ENCODE peak calls at places on chromosomes 1 and 21, in seven cellular contexts. T is astrocyte of the spinal cord, P is bronchial epithelial cell, O is right lobe of liver, N is cardiac fibroblast, R is mesothelial cell of epicardium, D is left ventricle myocardium inferior. E is an unnamed sample.

GRCh38 chr1:39672551-39672947 is 642 bp upstream of the NT5C1A start:
- DNase-seq in R (no peak), D (no peak), P (no peak), O (no peak), N (no peak), T (no peak), E (no peak)

GRCh38 chr1:27397749-27398148 is 5.3 kb downstream of the GPR3 start:
- DNase-seq in P (no peak), R (no peak), D (no peak), O (no peak), N (no peak), T (no peak), E (no peak)

GRCh38 chr21:45322231-45322959 is 34.7 kb upstream of the POFUT2 start:
- DNase-seq in D (peak), N (no peak), P (no peak), T (no peak), O (peak), R (no peak), E (no peak)

GRCh38 chr21:43357708-43358430 is 69.1 kb downstream of the SIK1 start:
- DNase-seq in O (no peak), D (no peak), N (no peak), R (no peak), P (no peak), T (no peak), E (no peak)

GRCh38 chr1:247456914-247457638 is 828 bp downstream of the OR2B11 start:
- DNase-seq in R (no peak), O (no peak), P (no peak), D (no peak), N (no peak), T (no peak), E (no peak)

GRCh38 chr1:178485467-178486098 is 11.2 kb downstream of the CLEC20A start:
- DNase-seq in N (no peak), T (no peak), O (no peak), P (no peak), R (no peak), D (no peak), E (no peak)

GRCh38 chr1:182786223-182787001 is 3.2 kb upstream of the NPL start:
- DNase-seq in T (peak), R (peak), D (peak), O (peak), P (peak), N (peak), E (peak)

GRCh38 chr1:171954386-171954785 is 113.1 kb downstream of the DNM3 start:
- DNase-seq in P (no peak), R (no peak), T (no peak), N (no peak), O (no peak), D (no peak), E (no peak)

GRCh38 chr1:114764689-114765088 is 6.9 kb upstream of the CSDE1 start:
- DNase-seq in P (no peak), D (no peak), O (no peak), N (no peak), R (no peak), T (no peak), E (no peak)
- TF ChIP-seq CTCF in P (no peak), D (peak), O (no peak), N (peak), R (peak), T (no peak), E (peak)

GRCh38 chr1:90614872-90615271 is 102.2 kb downstream of the BARHL2 start:
- DNase-seq in T (no peak), D (no peak), R (no peak), P (no peak), O (no peak), N (no peak), E (no peak)
- TF ChIP-seq CTCF in T (peak), D (peak), R (peak), P (peak), O (no peak), N (peak), E (peak)

GRCh38 chr21:28521932-28522826 is 470.5 kb downstream of the LTN1 start:
- DNase-seq in O (no peak), D (no peak), N (peak), R (no peak), P (peak), T (peak), E (no peak)
- TF ChIP-seq CTCF in O (peak), D (peak), N (peak), R (no peak), P (peak), T (peak), E (peak)

GRCh38 chr1:37808369-37809319 is 636 bp upstream of the YRDC start:
- DNase-seq in N (peak), T (peak), R (peak), P (peak), D (peak), O (peak), E (peak)

GRCh38 chr1:37814257-37814656 is 6.2 kb upstream of the YRDC start:
- DNase-seq in P (no peak), N (no peak), T (no peak), R (no peak), D (no peak), O (no peak), E (no peak)

GRCh38 chr1:37809942-37810341 is 1.9 kb upstream of the YRDC start:
- DNase-seq in P (no peak), N (peak), D (no peak), T (peak), R (no peak), O (no peak), E (no peak)

GRCh38 chr1:37807555-37808368 is at the start of the genes C1orf122 and YRDC:
- DNase-seq in D (peak), O (peak), P (peak), N (peak), R (peak), T (peak), E (peak)

DNA sequence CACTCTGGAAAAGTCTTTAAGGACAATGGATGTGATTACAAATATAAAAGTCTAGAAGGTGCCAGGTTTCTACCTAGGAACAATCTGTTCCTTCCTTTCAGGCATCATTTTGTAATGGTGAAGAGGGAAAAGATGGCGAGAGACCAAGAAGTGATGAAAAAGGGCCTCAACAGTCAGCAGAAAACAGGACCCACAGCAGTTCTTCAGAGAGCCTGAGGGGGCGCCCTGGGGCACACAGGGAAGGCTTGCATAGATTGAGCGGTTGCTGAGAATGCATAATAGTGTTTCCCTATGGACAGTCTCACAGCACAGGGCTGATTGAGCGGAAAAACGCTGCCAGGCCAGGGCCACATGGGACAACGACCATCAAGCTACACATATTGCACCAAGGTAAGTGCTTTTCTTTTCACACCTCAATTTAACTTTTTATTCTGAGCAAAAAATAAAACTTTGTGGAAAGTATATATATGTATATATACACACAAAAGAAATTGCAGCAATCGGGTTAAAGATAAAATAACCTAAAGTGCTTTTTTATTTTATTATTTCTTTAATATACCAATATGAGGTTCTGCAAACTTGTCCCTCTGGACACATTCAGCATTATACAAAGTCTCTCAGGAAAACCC is 3.1 kb upstream of the YRDC start:
- DNase-seq in R (peak), O (peak), N (peak), P (peak), D (peak), T (peak), E (peak)
- TF ChIP-seq CTCF in R (peak), O (peak), N (peak), P (peak), D (peak), T (peak), E (peak)

GRCh38 chr1:201882665-201883132 is 6.0 kb upstream of the SHISA4 start:
- DNase-seq in D (no peak), R (no peak), N (no peak), T (peak), O (no peak), P (peak), E (no peak)
- TF ChIP-seq CTCF in D (no peak), R (no peak), N (peak), T (peak), O (no peak), P (peak), E (no peak)

DNA sequence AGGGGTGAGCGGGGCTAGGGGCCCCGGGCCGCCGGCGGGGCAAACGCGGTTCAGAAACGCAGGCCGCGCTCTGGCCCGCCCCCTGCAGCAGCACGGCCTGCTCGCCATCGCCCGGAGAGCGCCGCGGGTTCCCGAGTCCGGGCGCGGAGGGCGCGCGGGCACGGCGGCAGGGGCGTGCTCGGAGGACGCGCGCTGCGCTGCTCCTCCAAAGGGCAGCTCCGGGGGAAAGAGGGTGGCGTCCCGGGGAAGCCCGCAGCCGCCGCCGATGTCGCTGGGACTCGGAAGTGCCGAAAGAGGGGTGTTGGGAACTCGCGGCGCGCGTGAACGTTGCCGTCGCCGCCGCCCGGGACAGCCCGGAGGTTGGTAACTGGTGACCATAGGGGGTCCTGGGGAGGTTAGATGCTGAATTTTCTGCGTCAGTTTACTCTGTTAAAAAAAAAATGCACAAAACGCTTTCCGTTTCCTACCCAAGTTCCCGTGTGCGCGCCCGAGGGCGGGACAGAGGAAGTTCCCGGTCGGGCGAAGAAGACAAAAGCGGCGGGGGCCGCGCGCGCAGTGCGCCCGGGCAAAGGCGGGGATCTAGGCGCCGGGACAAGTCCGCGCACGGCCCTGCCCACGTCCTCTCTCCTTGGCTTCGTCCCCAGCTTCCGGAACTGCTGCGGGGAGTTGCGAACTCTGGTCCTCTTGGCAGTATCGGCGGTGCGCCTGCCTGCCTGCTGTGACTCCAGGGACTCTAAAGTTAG is at the start of gene HHAT:
- DNase-seq in T (peak), P (peak), D (peak), N (peak), O (peak), R (peak), E (peak)
- TF ChIP-seq CTCF in T (no peak), P (peak), D (peak), N (no peak), O (no peak), R (no peak), E (peak)

GRCh38 chr1:31671147-31671546 is 26.5 kb upstream of the PEF1 start:
- DNase-seq in N (no peak), P (no peak), R (no peak), O (no peak), T (no peak), D (no peak), E (no peak)

GRCh38 chr1:31670583-31670944 is 25.9 kb upstream of the PEF1 start:
- DNase-seq in O (no peak), N (peak), D (no peak), R (no peak), T (no peak), P (no peak), E (no peak)

GRCh38 chr1:31669433-31669785 is 24.7 kb upstream of the PEF1 start:
- DNase-seq in O (no peak), R (no peak), P (no peak), T (no peak), D (no peak), N (no peak), E (no peak)

GRCh38 chr1:31668303-31668883 is 23.7 kb upstream of the PEF1 start:
- DNase-seq in P (no peak), R (no peak), T (no peak), O (no peak), N (no peak), D (no peak), E (no peak)

GRCh38 chr1:31669786-31670582 is 25.3 kb upstream of the PEF1 start:
- DNase-seq in P (peak), O (peak), D (peak), R (no peak), N (peak), T (peak), E (no peak)
- TF ChIP-seq CTCF in P (peak), O (no peak), D (peak), R (no peak), N (peak), T (peak), E (no peak)

DNA sequence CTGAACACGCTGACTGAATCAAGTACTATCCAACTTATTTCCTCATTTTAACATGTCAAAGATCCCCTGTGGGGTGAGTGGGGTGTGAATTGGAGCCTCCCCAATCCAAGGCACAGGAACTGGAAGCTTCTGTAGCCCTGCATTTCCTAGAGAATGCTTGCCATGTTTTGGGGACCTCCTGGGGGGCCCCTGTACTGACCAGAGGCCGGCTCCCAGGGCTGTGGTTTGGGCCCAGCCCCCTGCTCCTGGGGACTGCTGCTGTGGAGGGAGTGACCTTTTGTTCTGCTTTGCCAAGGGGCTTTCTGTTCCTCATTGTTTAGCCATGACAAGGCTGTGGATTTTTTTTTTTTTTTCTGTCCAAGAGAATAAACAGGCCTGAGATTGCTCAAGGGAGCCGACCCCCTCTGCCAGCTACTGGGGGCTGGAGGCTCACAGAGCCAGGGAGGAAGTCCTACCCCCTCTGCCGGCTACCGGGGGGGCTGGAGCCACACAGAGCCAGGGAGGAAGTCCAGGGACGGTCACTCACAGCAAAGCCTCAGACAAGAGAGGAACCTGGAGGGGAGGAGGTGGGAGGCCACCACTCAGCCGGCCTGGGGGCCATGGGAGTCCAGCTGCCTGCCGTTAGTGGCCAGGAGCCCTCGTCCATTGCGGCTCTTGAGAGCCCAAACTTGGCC is 17.4 kb downstream of the TNFRSF1B start:
- DNase-seq in R (no peak), O (peak), P (no peak), T (peak), N (peak), D (peak), E (peak)
- TF ChIP-seq CTCF in R (no peak), O (peak), P (no peak), T (peak), N (peak), D (peak), E (no peak)

GRCh38 chr1:228392111-228392936 is 14.3 kb downstream of the TRIM11 start:
- DNase-seq in O (peak), R (no peak), T (peak), N (no peak), P (no peak), D (no peak), E (no peak)

GRCh38 chr1:228391411-228392020 is 15.1 kb downstream of the TRIM11 start:
- DNase-seq in O (peak), N (no peak), R (no peak), P (no peak), D (no peak), T (no peak), E (no peak)

GRCh38 chr1:228394571-228395394 is 11.9 kb downstream of the TRIM11 start:
- DNase-seq in N (no peak), D (no peak), R (no peak), O (peak), P (no peak), T (no peak), E (no peak)

GRCh38 chr1:228393811-228394570 is 12.6 kb downstream of the TRIM11 start:
- DNase-seq in R (no peak), D (no peak), P (no peak), N (no peak), O (peak), T (no peak), E (no peak)

DNA sequence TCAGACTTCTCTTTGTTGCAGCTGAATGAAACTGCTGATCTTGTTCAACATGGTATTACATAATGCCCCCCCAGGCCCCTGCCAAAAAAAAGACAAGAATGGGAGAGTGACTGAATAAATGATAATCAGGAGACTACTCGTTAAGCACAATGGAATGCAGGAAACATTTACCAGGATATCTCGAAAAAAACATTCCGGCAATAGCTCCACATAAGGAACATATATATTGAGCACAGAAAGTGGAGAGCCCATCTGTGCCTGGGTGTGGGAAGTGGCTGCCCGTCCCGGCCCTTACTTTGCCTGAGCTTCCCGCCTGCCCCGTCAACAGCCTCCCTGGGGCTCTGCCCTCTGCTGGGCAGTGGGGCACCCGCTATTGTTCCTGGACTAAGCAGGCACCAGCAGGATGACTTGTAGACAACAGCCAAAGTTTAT is 13.4 kb downstream of the TRIM11 start:
- DNase-seq in P (peak), T (peak), N (peak), R (no peak), D (peak), O (peak), E (no peak)
- TF ChIP-seq CTCF in P (peak), T (peak), N (peak), R (no peak), D (peak), O (peak), E (peak)

GRCh38 chr1:8879348-8880067 is 1.0 kb upstream of the ENO1 start:
- DNase-seq in D (peak), T (peak), R (no peak), O (no peak), P (peak), N (no peak), E (no peak)
- TF ChIP-seq CTCF in D (no peak), T (peak), R (no peak), O (no peak), P (peak), N (no peak), E (no peak)

E was measured in neural crest cell.